ENCODE peak calls at places on chromosomes 4 and X, in four cellular contexts. K is SW480, Z is upper lobe of right lung, D is activated B cell treated with CpG ODN at 0.5 μM for 24 hours. V is an unnamed sample.
A peak's percentile ranks its signal among the peaks of the same experiment; 100 is the strongest.

GRCh38 chrX:41322821-41323603 is 10.9 kb upstream of the DDX3X start:
- DNase-seq in K (no peak), Z (no peak), D (no peak), V (no peak)

GRCh38 chr4:154032914-154033313 is 244.0 kb upstream of the SFRP2 start:
- DNase-seq in K (no peak), Z (no peak), D (no peak), V (no peak)

GRCh38 chrX:87572911-87573310 is 55.3 kb downstream of the KLHL4 start:
- DNase-seq in K (no peak), Z (no peak), D (no peak), V (no peak)

GRCh38 chr4:47373174-47373573 is 90.3 kb downstream of the COMMD8 start:
- DNase-seq in K (no peak), Z (no peak), D (no peak), V (no peak)

GRCh38 chr4:136505020-136505419 is 1027.3 kb downstream of the PCDH18 start:
- DNase-seq in K (no peak), Z (no peak), D (no peak), V (no peak)

GRCh38 chrX:137031517-137032377 is 2.0 kb downstream of the GPR101 start:
- DNase-seq in K (no peak), Z (no peak), D (peak; percentile 16), V (no peak)

GRCh38 chr4:76738081-76738931 is 159.6 kb downstream of the SOWAHB start:
- DNase-seq in K (no peak), Z (no peak), D (no peak), V (no peak)

GRCh38 chr4:91422011-91422410 is 881.8 kb upstream of the GRID2 start:
- DNase-seq in K (no peak), Z (no peak), D (no peak), V (no peak)

GRCh38 chr4:80705311-80705710 is 325.2 kb upstream of the BMP3 start:
- DNase-seq in K (no peak), Z (no peak), D (no peak), V (no peak)

GRCh38 chrX:139298437-139298836 is 232.1 kb upstream of the F9 start:
- DNase-seq in K (no peak), Z (no peak), D (no peak), V (no peak)

GRCh38 chrX:47204970-47205369 is 11.3 kb downstream of the UBA1 start:
- DNase-seq in K (no peak), Z (no peak), D (no peak), V (no peak)

GRCh38 chrX:101925733-101926132 is 6.1 kb downstream of the ZMAT1 start:
- DNase-seq in K (no peak), Z (no peak), D (no peak), V (no peak)

GRCh38 chr4:88759039-88759631 is 61.5 kb upstream of the NAP1L5 start:
- DNase-seq in K (no peak), Z (no peak), D (no peak), V (no peak)

V was measured in upper lobe of left lung.